ENCODE peak calls at places on chromosomes 13 and 19, in seven cellular contexts. U is uterus, I is heart left ventricle, G is body of pancreas, Y is lower leg skin, Z is esophagus muscularis mucosa, N is transverse colon. M is an unnamed sample.

GRCh38 chr13:29131881-29132668 is 311.9 kb downstream of the MTUS2 start:
- DNase-seq in U (no peak), I (no peak), G (no peak), Y (no peak), Z (no peak), N (no peak), M (no peak)

GRCh38 chr19:18526316-18526715 is 4.4 kb upstream of the ELL start:
- DNase-seq in U (no peak), I (no peak), G (no peak), Y (no peak), Z (no peak), N (no peak), M (no peak)

GRCh38 chr19:32206065-32206464 is 139.3 kb upstream of the ZNF507 start:
- DNase-seq in U (no peak), I (no peak), G (no peak), Y (no peak), Z (peak; percentile 77), N (no peak), M (no peak)

GRCh38 chr13:30078059-30078458 is 227.6 kb upstream of the UBL3 start:
- DNase-seq in U (no peak), I (no peak), G (no peak), Y (no peak), Z (no peak), N (no peak), M (no peak)

GRCh38 chr19:4077011-4077382 is 10.3 kb upstream of the ZBTB7A start:
- DNase-seq in U (no peak), I (no peak), G (no peak), Y (no peak), Z (no peak), N (no peak), M (no peak)

GRCh38 chr13:111282425-111282824 is 38.0 kb upstream of the TEX29 start:
- DNase-seq in U (no peak), I (no peak), G (peak; percentile 61), Y (no peak), Z (peak; percentile 8), N (no peak), M (no peak)

GRCh38 chr13:51811920-51812328 is 8.0 kb upstream of the DHRS12 start:
- DNase-seq in U (no peak), I (no peak), G (no peak), Y (no peak), Z (no peak), N (no peak), M (no peak)

GRCh38 chr13:93305886-93306285 is 79.3 kb downstream of the GPC6 start:
- DNase-seq in U (no peak), I (no peak), G (no peak), Y (no peak), Z (no peak), N (no peak), M (no peak)

GRCh38 chr13:30307194-30307965 is at the start of gene KATNAL1:
- DNase-seq in U (peak; percentile 88), I (peak; percentile 88), G (peak; percentile 76), Y (peak; percentile 94), Z (no peak), N (peak; percentile 78), M (peak; percentile 91)

GRCh38 chr13:55439450-55439849 is 1701.3 kb upstream of the PRR20A start:
- DNase-seq in U (no peak), I (no peak), G (no peak), Y (no peak), Z (no peak), N (no peak), M (no peak)

GRCh38 chr19:3621689-3622088 is 4.9 kb downstream of the CACTIN start:
- DNase-seq in U (no peak), I (no peak), G (no peak), Y (no peak), Z (no peak), N (no peak), M (no peak)

GRCh38 chr19:54152878-54153524 is 6.5 kb downstream of the LENG1 start:
- DNase-seq in U (no peak), I (no peak), G (no peak), Y (no peak), Z (no peak), N (no peak), M (no peak)

GRCh38 chr13:72437458-72437857 is 290.0 kb downstream of the MZT1 start:
- DNase-seq in U (no peak), I (no peak), G (no peak), Y (no peak), Z (no peak), N (no peak), M (no peak)

GRCh38 chr13:52414963-52415362 is 9.0 kb upstream of the THSD1 start:
- DNase-seq in U (no peak), I (no peak), G (no peak), Y (no peak), Z (no peak), N (no peak), M (no peak)

GRCh38 chr13:112635323-112635722 is 47.4 kb upstream of the TUBGCP3 start:
- DNase-seq in U (no peak), I (no peak), G (no peak), Y (no peak), Z (no peak), N (no peak), M (no peak)

GRCh38 chr13:103663996-103664395 is 597.8 kb upstream of the SLC10A2 start:
- DNase-seq in U (no peak), I (no peak), G (no peak), Y (no peak), Z (no peak), N (no peak), M (no peak)

GRCh38 chr13:78679329-78679728 is 20.4 kb upstream of the OBI1 start:
- DNase-seq in U (no peak), I (no peak), G (no peak), Y (no peak), Z (no peak), N (no peak), M (no peak)

GRCh38 chr13:98483636-98484288 is 93.1 kb downstream of the STK24 start:
- DNase-seq in U (no peak), I (no peak), G (no peak), Y (no peak), Z (no peak), N (no peak), M (no peak)

GRCh38 chr19:1057185-1057857 is 9.6 kb upstream of the ARHGAP45 start:
- DNase-seq in U (no peak), I (no peak), G (no peak), Y (no peak), Z (no peak), N (no peak), M (no peak)

GRCh38 chr13:20911037-20911436 is 8.5 kb upstream of the XPO4 start:
- DNase-seq in U (no peak), I (no peak), G (no peak), Y (peak; percentile 42), Z (no peak), N (no peak), M (no peak)

GRCh38 chr13:65926750-65927171 is 1303.4 kb downstream of the PCDH9 start:
- DNase-seq in U (no peak), I (peak; percentile 62), G (peak; percentile 60), Y (no peak), Z (no peak), N (peak; percentile 9), M (no peak)
- TF ChIP-seq CTCF in U (no peak), I (peak; percentile 52), G (peak; percentile 34), Y (no peak), Z (peak; percentile 35), N (no peak), M (no peak)

GRCh38 chr19:50280074-50280473 is 49.1 kb downstream of the KCNC3 start:
- DNase-seq in U (no peak), I (no peak), G (no peak), Y (no peak), Z (no peak), N (no peak), M (no peak)

GRCh38 chr19:50281491-50281890 is 47.7 kb downstream of the KCNC3 start:
- DNase-seq in U (no peak), I (no peak), G (no peak), Y (no peak), Z (no peak), N (no peak), M (no peak)

GRCh38 chr19:50277966-50278580 is 51.1 kb downstream of the KCNC3 start:
- DNase-seq in U (no peak), I (no peak), G (no peak), Y (no peak), Z (no peak), N (no peak), M (no peak)

GRCh38 chr19:50276370-50277063 is 52.7 kb downstream of the KCNC3 start:
- DNase-seq in U (no peak), I (no peak), G (no peak), Y (no peak), Z (no peak), N (no peak), M (no peak)

GRCh38 chr19:50280983-50281382 is 48.2 kb downstream of the KCNC3 start:
- DNase-seq in U (no peak), I (no peak), G (no peak), Y (no peak), Z (no peak), N (no peak), M (no peak)
- TF ChIP-seq POLR2A in U (no peak), I (no peak), G (no peak), Y (no peak), Z (no peak), N (no peak), M (no peak)

DNA sequence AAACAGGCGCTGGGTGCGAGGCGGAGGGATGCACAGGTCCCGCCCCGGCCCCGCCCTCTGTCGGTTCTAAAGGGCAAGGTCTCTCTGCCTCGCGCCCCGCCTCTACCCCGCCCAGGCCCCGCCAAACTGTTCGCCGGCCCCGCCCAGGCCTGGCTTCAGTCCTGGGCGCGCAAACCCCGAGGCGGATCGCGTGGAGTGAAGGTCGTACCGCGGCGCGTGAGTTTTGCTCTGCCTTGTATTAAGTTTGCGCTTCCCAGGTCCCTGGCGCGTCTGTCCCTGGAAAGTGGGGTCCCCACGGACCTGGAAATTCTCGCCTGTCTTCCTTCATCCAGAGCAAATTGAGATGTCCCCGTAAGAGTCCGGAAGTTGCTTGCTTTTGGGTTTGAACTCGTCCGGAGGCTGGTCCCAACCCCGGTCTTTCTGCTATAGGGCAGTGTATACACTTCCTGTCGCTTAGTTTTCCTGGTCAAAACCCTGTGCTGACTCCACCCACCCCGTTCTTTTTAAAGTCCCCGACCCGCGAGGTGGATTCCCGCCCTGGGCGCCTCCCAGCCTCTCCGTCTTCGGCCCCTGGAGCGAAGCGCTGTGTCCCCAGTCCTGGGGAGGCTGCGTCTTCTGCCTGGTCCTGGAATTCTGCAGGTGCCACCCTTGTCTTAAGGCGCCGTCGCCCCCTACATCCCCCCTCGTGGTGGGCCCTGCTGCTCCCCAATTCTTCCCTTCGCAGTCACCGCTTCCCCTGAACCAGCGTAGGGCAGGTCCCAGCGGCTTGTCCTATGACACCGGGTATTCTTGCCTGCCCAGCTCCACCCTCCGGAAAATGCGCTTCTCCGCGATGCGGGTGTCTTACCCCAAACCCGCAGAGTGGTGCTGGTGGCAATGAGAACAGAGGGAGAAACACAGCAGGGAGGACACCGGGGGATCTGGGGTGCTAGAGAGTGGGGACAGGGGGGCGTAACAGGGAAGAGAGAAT is 8.6 kb downstream of the ZNF808 start:
- DNase-seq in U (peak; percentile 87), I (peak; percentile 95), G (peak; percentile 66), Y (peak; percentile 97), Z (peak; percentile 96), N (peak; percentile 82), M (peak; percentile 93)
- H3K4me3 ChIP-seq in U (peak overlapping the region; percentile 49), I (peak overlapping the region; percentile 29), G (no peak overlapping the region), Y (peak overlapping the region; percentile 16), Z (peak overlapping the region; percentile 62), N (peak overlapping the region; percentile 37), M (peak overlapping the region; percentile 49)

GRCh38 chr13:89852570-89852969 is 1494.9 kb upstream of the MIR17HG start:
- DNase-seq in U (no peak), I (no peak), G (no peak), Y (no peak), Z (no peak), N (no peak), M (no peak)

GRCh38 chr13:89845874-89846273 is 1501.6 kb upstream of the MIR17HG start:
- DNase-seq in U (no peak), I (no peak), G (no peak), Y (no peak), Z (no peak), N (no peak), M (no peak)

GRCh38 chr13:89846890-89847585 is 1500.4 kb upstream of the MIR17HG start:
- DNase-seq in U (no peak), I (no peak), G (no peak), Y (no peak), Z (no peak), N (no peak), M (no peak)
- TF ChIP-seq CTCF in U (no peak), I (no peak), G (no peak), Y (no peak), Z (no peak), N (no peak), M (no peak)

M was measured in sigmoid colon.